ENCODE peak calls at places on chromosomes 3 and 15, in four cellular contexts. W is Peyer's patch, Q is PC-3, V is fibroblast of the aortic adventitia. Y is an unnamed sample.

GRCh38 chr15:62324382-62324781 is 159.3 kb upstream of the C2CD4B start:
- DNase-seq in W (no peak), Q (no peak), V (no peak), Y (no peak)

GRCh38 chr3:157201648-157202278 is 41.8 kb upstream of the CCNL1 start:
- DNase-seq in W (no peak), Q (peak; percentile 70), V (peak; percentile 76), Y (peak; percentile 55)

GRCh38 chr3:4963669-4964589 is 15.3 kb upstream of the BHLHE40 start:
- DNase-seq in W (no peak), Q (no peak), V (no peak), Y (no peak)

GRCh38 chr3:12882336-12883310 is 41.3 kb upstream of the RPL32 start:
- DNase-seq in W (no peak), Q (no peak), V (no peak), Y (no peak)

GRCh38 chr3:171284308-171285075 is 175.7 kb downstream of the TNIK start:
- DNase-seq in W (no peak), Q (peak; percentile 76), V (peak; percentile 97), Y (peak; percentile 14)

GRCh38 chr3:46710671-46711295 is 6.9 kb downstream of the PRSS50 start:
- DNase-seq in W (peak; percentile 26), Q (no peak), V (no peak), Y (no peak)

GRCh38 chr3:31848921-31849320 is 132.1 kb downstream of the OSBPL10 start:
- DNase-seq in W (no peak), Q (no peak), V (no peak), Y (no peak)

GRCh38 chr3:57778499-57778898 is 22.4 kb downstream of the SLMAP start:
- DNase-seq in W (no peak), Q (no peak), V (peak; percentile 22), Y (no peak)

GRCh38 chr3:9808345-9809037 is 1.6 kb upstream of the TTLL3 start:
- DNase-seq in W (peak; percentile 67), Q (peak; percentile 63), V (peak; percentile 27), Y (peak; percentile 57)
- TF ChIP-seq CTCF in W (peak; percentile 14), Q (peak; percentile 62), V (peak; percentile 22), Y (no peak)

DNA sequence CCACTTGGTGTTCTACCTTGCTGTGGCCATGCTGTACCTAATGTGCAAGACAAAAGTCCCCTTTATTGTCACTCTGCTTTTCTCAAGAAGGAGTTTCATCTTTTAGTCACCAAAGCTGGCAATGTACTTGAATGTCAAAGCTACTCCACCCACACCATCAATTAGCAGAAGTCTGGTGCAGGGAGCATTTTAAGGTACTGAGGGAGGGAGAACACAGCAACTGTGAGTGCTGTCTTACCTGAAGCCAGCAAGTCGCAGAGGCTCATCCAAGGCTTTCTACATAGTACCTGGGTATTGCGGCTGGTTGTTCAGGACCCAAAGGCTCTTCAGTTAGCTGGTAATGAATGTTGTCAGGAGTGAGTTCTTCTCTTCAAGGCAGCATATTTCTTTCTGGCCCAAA is 820.4 kb downstream of the OTOL1 start:
- DNase-seq in W (no peak), Q (no peak), V (no peak), Y (no peak)
- TF ChIP-seq CTCF in W (no peak), Q (no peak), V (no peak), Y (no peak)

DNA sequence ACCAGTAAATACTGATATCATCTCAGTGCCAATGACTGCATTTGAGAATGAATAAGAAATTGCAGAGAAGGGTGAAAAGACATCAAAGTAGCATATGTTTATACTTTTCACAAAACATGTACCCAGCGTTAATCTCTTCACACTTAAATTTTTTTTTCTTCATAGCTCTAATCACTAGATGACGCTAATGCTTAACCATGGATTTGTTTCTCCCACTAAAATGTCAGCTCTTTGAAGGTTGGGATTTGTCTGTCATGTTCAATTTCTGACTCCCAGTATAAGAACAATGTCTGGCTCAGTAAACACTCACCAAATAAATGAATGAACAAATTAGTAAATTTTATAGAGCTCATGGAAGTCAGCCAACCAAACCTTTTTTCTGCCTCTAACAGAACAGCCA is 78.3 kb upstream of the LMCD1 start:
- DNase-seq in W (no peak), Q (no peak), V (no peak), Y (no peak)
- TF ChIP-seq CTCF in W (no peak), Q (no peak), V (no peak), Y (no peak)

GRCh38 chr3:128689060-128689459 is 36.9 kb upstream of the RAB7A start:
- DNase-seq in W (no peak), Q (no peak), V (no peak), Y (no peak)
- TF ChIP-seq CTCF in W (no peak), Q (no peak), V (no peak), Y (no peak)

DNA sequence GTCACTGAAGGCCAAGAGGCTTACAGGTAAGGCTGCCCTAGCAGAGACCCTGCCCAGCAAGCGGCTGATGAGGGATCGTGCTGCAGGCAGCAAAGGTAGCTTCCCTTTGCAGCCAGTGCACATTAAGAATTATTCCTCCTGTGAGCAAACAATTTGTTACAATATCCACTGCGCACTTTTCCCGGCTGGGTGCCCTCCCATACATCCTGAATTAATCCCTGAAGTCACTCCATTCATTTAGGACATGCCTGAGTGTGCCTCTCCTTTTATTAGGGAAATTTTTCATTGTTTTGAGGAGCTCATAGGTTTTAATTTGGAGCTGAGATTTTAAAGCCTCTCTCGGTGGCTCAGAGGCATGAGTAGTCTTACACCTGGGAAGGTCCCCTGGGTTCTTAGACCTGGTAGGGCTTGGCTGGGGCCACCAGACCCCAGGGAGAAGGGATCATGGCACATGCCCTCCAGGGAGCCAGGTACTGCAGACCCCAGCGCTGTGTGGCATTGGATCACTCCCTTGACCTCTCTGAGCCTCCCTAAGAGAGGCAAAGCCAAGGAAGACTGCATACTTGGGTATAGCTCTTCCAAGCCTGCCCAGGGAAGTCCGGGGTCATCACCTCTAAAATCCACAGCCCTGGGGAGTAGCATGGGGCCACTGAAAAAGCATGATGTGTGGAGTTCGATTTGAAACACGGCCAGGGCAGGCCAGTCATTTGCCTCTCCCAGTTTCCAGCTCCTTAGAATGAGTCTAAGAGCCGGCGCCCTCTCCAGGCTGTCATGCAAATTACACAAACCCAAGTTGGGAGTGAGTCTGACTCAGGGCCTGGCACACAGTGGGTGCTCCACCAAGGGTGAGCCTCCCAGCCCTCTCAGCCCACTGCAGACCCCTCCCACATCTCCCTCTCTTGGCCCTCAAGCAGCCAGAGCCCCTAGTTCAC is 151.9 kb upstream of the LINGO1 start:
- DNase-seq in W (no peak), Q (peak; percentile 46), V (peak; percentile 7), Y (peak; percentile 59)
- TF ChIP-seq CTCF in W (peak; percentile 7), Q (peak; percentile 60), V (peak; percentile 38), Y (peak; percentile 55)

GRCh38 chr3:173217127-173217526 is 76.1 kb upstream of the SPATA16 start:
- DNase-seq in W (no peak), Q (no peak), V (no peak), Y (no peak)

GRCh38 chr3:173216063-173216462 is 75.0 kb upstream of the SPATA16 start:
- DNase-seq in W (no peak), Q (no peak), V (no peak), Y (no peak)

GRCh38 chr3:173225351-173225750 is 84.3 kb upstream of the SPATA16 start:
- DNase-seq in W (no peak), Q (no peak), V (no peak), Y (no peak)

GRCh38 chr3:173221010-173221409 is 80.0 kb upstream of the SPATA16 start:
- DNase-seq in W (no peak), Q (peak; percentile 41), V (peak; percentile 0), Y (no peak)
- TF ChIP-seq CTCF in W (no peak), Q (peak; percentile 68), V (no peak), Y (peak; percentile 32)

GRCh38 chr3:192445768-192446644 is 281.3 kb downstream of the FGF12 start:
- DNase-seq in W (no peak), Q (no peak), V (no peak), Y (no peak)

GRCh38 chr3:192444096-192444790 is 283.1 kb downstream of the FGF12 start:
- DNase-seq in W (peak; percentile 68), Q (peak; percentile 80), V (peak; percentile 72), Y (peak; percentile 53)

GRCh38 chr3:192444791-192445106 is 282.6 kb downstream of the FGF12 start:
- DNase-seq in W (no peak), Q (no peak), V (no peak), Y (no peak)

GRCh38 chr3:192449036-192449435 is 278.3 kb downstream of the FGF12 start:
- DNase-seq in W (no peak), Q (no peak), V (peak; percentile 11), Y (no peak)
- TF ChIP-seq CTCF in W (no peak), Q (peak; percentile 59), V (peak; percentile 35), Y (no peak)

DNA sequence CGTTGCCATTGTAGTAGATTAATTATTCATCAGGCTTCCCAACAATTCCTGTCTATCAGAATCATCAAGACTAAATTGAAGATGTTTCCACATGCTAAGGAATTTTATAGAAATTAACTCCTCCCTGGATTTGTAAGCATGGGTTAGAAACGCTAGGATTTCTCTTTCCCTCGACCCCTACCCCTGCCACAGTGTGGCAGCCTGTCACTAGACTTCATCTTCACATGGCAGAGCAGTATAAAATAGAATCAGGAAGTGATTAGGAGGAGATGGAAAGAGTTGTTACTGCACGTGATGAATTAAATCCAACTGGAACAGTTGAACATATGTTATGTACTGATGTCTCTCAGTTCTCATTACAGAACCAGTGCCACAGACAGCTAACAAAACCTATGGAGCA is 129.9 kb upstream of the BNIP2 start:
- DNase-seq in W (no peak), Q (no peak), V (no peak), Y (no peak)
- TF ChIP-seq CTCF in W (no peak), Q (no peak), V (no peak), Y (no peak)

Y was measured in GM13977.